ENCODE peak calls at places on chromosomes 4 and X, in eight cellular contexts. P is endodermal cell, N is DND-41, T is testis, F is choroid plexus epithelial cell, R is GM13976, G is endothelial cell, V is GM10248. W is an unnamed sample.

GRCh38 chrX:132263127-132263526 is 43.9 kb upstream of the RAP2C start:
- DNase-seq in P (no peak), N (no peak), T (no peak), F (no peak), R (no peak), G (no peak), V (no peak), W (no peak)

GRCh38 chr4:54754394-54754793 is 96.6 kb downstream of the KIT start:
- DNase-seq in P (no peak), N (no peak), T (no peak), F (no peak), R (no peak), G (no peak), V (no peak), W (no peak)

GRCh38 chr4:80307183-80307735 is 28.3 kb upstream of the CFAP299 start:
- DNase-seq in P (no peak), N (no peak), T (no peak), F (peak; percentile 19), R (no peak), G (no peak), V (no peak), W (no peak)

GRCh38 chrX:64379924-64380323 is 15.3 kb downstream of the MTMR8 start:
- DNase-seq in P (no peak), N (peak; percentile 22), T (no peak), F (no peak), R (no peak), G (no peak), V (no peak), W (no peak)

GRCh38 chrX:108537005-108537404 is 97.4 kb downstream of the COL4A5 start:
- DNase-seq in P (peak; percentile 69), N (peak; percentile 3), T (peak; percentile 34), F (peak; percentile 68), R (peak; percentile 15), G (peak; percentile 24), V (peak; percentile 14), W (peak; percentile 24)

GRCh38 chr4:98581126-98581525 is 77.3 kb downstream of the TSPAN5 start:
- DNase-seq in P (no peak), N (no peak), T (no peak), F (no peak), R (no peak), G (no peak), V (no peak), W (no peak)

GRCh38 chr4:152460488-152460887 is 75.4 kb downstream of the FBXW7 start:
- DNase-seq in P (no peak), N (no peak), T (no peak), F (peak; percentile 94), R (no peak), G (no peak), V (peak; percentile 34), W (no peak)

GRCh38 chr4:114694770-114695169 is 96.2 kb downstream of the UGT8 start:
- DNase-seq in P (no peak), N (no peak), T (no peak), F (peak; percentile 58), R (no peak), G (no peak), V (peak; percentile 11), W (no peak)

GRCh38 chr4:1651609-1652008 is 32.5 kb downstream of the FAM53A start:
- DNase-seq in P (no peak), N (no peak), T (no peak), F (no peak), R (no peak), G (no peak), V (no peak), W (no peak)

GRCh38 chr4:29326816-29327215 is 1393.4 kb upstream of the PCDH7 start:
- DNase-seq in P (no peak), N (no peak), T (no peak), F (peak; percentile 4), R (no peak), G (no peak), V (no peak), W (no peak)

DNA sequence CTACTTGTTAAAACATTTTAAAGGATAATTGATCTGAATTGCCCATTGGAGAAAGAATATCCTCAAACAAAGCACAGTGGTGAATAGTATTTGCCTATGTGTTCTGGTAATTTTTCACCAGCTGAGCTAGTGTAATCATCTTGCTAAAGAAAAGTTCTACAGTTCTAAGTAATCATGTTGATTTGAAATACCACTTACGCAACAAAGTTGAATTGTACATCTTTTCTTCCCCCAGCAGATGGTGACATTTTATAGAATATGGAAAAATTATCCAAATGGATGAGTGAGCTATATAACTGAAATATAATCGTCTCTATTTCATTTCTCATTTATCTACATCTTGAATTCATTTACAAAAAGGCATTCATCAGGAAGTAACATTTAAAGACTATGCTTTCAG is 9.7 kb upstream of the ZNF674 start:
- DNase-seq in P (no peak), N (no peak), T (no peak), F (peak; percentile 61), R (no peak), G (no peak), V (no peak), W (no peak)
- TF ChIP-seq CTCF in P (peak; percentile 21), N (peak; percentile 27), T (peak; percentile 19), F (peak; percentile 40), R (no peak), G (no peak), V (peak; percentile 17), W (no peak)

GRCh38 chr4:47690611-47691010 is 147.3 kb downstream of the CORIN start:
- DNase-seq in P (no peak), N (no peak), T (no peak), F (peak; percentile 47), R (no peak), G (no peak), V (no peak), W (no peak)

GRCh38 chr4:47686294-47686872 is 151.5 kb downstream of the CORIN start:
- DNase-seq in P (peak; percentile 89), N (peak; percentile 64), T (peak; percentile 68), F (peak; percentile 68), R (peak; percentile 51), G (peak; percentile 73), V (peak; percentile 50), W (peak; percentile 68)
- TF ChIP-seq CTCF in P (peak; percentile 95), N (peak; percentile 81), T (peak; percentile 46), F (peak; percentile 84), R (peak; percentile 73), G (peak; percentile 74), V (peak; percentile 60), W (peak; percentile 75)

DNA sequence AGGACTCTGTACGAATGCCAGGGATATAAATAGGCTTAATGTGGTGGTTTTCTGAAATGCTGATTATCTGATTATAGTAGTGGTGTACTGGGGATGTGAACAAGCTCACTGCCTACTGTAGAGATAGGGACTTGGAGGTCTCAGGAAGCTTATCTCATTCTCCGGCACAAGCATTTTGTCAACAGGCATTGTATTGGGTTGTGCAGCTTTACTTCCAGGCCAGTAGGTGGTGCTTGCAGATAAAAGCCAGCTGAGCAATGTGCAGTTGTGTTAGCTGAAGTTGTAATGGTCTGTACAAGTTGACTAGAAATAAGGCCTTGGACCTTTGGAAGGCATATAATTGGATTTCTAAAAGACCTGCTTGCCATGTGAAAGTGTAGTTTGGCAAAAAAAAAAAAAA is 49.5 kb upstream of the TMLHE start:
- DNase-seq in P (peak; percentile 44), N (no peak), T (no peak), F (peak; percentile 9), R (no peak), G (no peak), V (no peak), W (no peak)
- TF ChIP-seq CTCF in P (peak; percentile 66), N (peak; percentile 25), T (no peak), F (peak; percentile 47), R (no peak), G (peak; percentile 22), V (peak; percentile 3), W (no peak)

GRCh38 chr4:83360018-83360417 is 25.4 kb upstream of the HPSE start:
- DNase-seq in P (no peak), N (no peak), T (no peak), F (no peak), R (no peak), G (no peak), V (no peak), W (no peak)

GRCh38 chr4:83361416-83362196 is 27.0 kb upstream of the HPSE start:
- DNase-seq in P (peak; percentile 52), N (no peak), T (no peak), F (no peak), R (no peak), G (no peak), V (no peak), W (no peak)

GRCh38 chr4:83358410-83358809 is 23.8 kb upstream of the HPSE start:
- DNase-seq in P (no peak), N (no peak), T (no peak), F (peak; percentile 89), R (no peak), G (no peak), V (no peak), W (no peak)

GRCh38 chr4:83364312-83364711 is 29.7 kb upstream of the HPSE start:
- DNase-seq in P (no peak), N (no peak), T (no peak), F (no peak), R (no peak), G (no peak), V (no peak), W (no peak)

GRCh38 chr4:83362492-83363329 is 28.1 kb upstream of the HPSE start:
- DNase-seq in P (no peak), N (no peak), T (no peak), F (peak; percentile 75), R (peak; percentile 34), G (no peak), V (no peak), W (no peak)
- TF ChIP-seq CTCF in P (peak; percentile 44), N (peak; percentile 52), T (peak; percentile 13), F (peak; percentile 66), R (no peak), G (no peak), V (peak; percentile 17), W (no peak)

DNA sequence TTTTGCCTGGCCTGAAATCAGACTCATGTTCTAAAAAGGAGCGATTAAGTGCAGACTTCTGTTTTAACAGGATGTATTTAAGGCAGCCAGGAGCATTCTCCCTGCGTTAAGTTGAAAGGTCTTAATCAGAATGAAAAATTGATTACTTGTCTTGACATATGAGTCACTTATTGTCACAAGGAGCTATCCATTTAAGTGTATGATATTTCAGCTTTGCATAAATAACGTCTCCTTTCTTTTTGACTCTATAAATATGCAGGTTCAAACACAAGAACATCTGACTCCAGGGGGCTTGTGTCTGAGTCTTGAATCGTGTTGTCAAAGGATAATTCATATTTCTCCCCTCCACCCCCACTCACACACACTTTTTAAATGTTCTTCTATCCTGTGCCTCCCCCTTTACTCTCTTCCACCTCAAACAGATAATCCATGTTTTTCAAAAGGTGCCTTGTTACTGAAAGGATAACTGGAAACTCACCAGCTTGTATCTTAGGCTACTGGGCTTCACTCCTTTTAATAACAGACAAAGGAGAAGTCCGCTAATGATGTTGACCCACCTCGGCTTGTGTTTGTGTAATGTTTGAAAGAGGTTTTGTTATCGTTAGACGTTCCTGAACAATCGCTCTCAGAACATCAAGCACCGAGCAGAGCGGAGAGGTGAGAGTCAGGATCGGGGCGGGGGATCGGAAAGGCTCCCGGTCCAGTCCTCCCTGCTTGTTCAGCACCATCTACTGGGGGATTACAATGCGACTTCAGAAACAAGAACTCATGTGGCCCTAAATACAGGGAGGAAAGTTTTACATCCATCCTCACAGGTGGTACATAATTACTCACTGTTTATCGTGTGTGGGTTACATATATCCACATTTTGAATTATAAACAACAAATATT is 107.5 kb upstream of the RPL34 start:
- DNase-seq in P (peak; percentile 77), N (no peak), T (peak; percentile 37), F (peak; percentile 86), R (no peak), G (peak; percentile 40), V (no peak), W (peak; percentile 62)
- TF ChIP-seq CTCF in P (peak; percentile 69), N (peak; percentile 49), T (no peak), F (peak; percentile 78), R (peak; percentile 10), G (no peak), V (peak; percentile 0), W (peak; percentile 52)

W was measured in nephron progenitor cell.